ENCODE peak calls at places on chromosomes 12 and 14, in five cellular contexts. One of them, this sample, is unnamed.

GRCh38 chr14:50797250-50798047 is 33.5 kb downstream of the NIN start:
- DNase-seq in heart right ventricle: no peak
- DNase-seq in lower lobe of right lung: no peak
- DNase-seq in fibroblast of lung: peak
- DNase-seq in testis: no peak
- DNase-seq in this sample: no peak

GRCh38 chr14:50533314-50533705 is 941 bp upstream of the MAP4K5 start:
- DNase-seq in lower lobe of right lung: no peak
- DNase-seq in heart right ventricle: no peak
- DNase-seq in fibroblast of lung: no peak
- DNase-seq in testis: no peak
- DNase-seq in this sample: no peak

GRCh38 chr14:64196668-64197411 is 97.3 kb downstream of the ESR2 start:
- DNase-seq in heart right ventricle: peak
- DNase-seq in lower lobe of right lung: peak
- DNase-seq in fibroblast of lung: peak
- DNase-seq in testis: peak
- DNase-seq in this sample: no peak

GRCh38 chr12:69284131-69284530 is 44.8 kb downstream of the CPSF6 start:
- DNase-seq in testis: peak
- DNase-seq in heart right ventricle: peak
- DNase-seq in fibroblast of lung: peak
- DNase-seq in lower lobe of right lung: peak
- DNase-seq in this sample: peak

GRCh38 chr14:98928418-98928817 is 343.6 kb downstream of the BCL11B start:
- DNase-seq in testis: no peak
- DNase-seq in lower lobe of right lung: no peak
- DNase-seq in heart right ventricle: no peak
- DNase-seq in fibroblast of lung: no peak
- DNase-seq in this sample: no peak

GRCh38 chr12:75724913-75725312 is 213.5 kb upstream of the KRR1 start:
- DNase-seq in lower lobe of right lung: no peak
- DNase-seq in testis: peak
- DNase-seq in heart right ventricle: no peak
- DNase-seq in fibroblast of lung: peak
- DNase-seq in this sample: peak

GRCh38 chr12:121499929-121500793 is 80.7 kb downstream of the KDM2B start:
- DNase-seq in lower lobe of right lung: peak
- DNase-seq in fibroblast of lung: peak
- DNase-seq in testis: peak
- DNase-seq in heart right ventricle: peak
- DNase-seq in this sample: peak

GRCh38 chr12:47222960-47223847 is 143.4 kb upstream of the AMIGO2 start:
- DNase-seq in testis: peak
- DNase-seq in fibroblast of lung: no peak
- DNase-seq in heart right ventricle: no peak
- DNase-seq in lower lobe of right lung: no peak
- DNase-seq in this sample: no peak

GRCh38 chr14:90398315-90398811 is 1.5 kb downstream of the CALM1 start:
- DNase-seq in lower lobe of right lung: peak
- DNase-seq in fibroblast of lung: peak
- DNase-seq in testis: peak
- DNase-seq in heart right ventricle: no peak
- DNase-seq in this sample: no peak

GRCh38 chr12:6550294-6551062 is 5.4 kb downstream of the IFFO1 start:
- DNase-seq in testis: no peak
- DNase-seq in heart right ventricle: peak
- DNase-seq in fibroblast of lung: no peak
- DNase-seq in lower lobe of right lung: peak
- DNase-seq in this sample: no peak

GRCh38 chr12:92034858-92035401 is 110.7 kb downstream of the BTG1 start:
- DNase-seq in heart right ventricle: peak
- DNase-seq in testis: peak
- DNase-seq in lower lobe of right lung: peak
- DNase-seq in fibroblast of lung: peak
- DNase-seq in this sample: peak

GRCh38 chr14:58663494-58664111 is 25.8 kb downstream of the DACT1 start:
- DNase-seq in testis: no peak
- DNase-seq in heart right ventricle: no peak
- DNase-seq in fibroblast of lung: peak
- DNase-seq in lower lobe of right lung: no peak
- DNase-seq in this sample: peak

GRCh38 chr14:25953532-25954144 is 644.2 kb downstream of the NOVA1 start:
- DNase-seq in fibroblast of lung: peak
- DNase-seq in testis: peak
- DNase-seq in lower lobe of right lung: no peak
- DNase-seq in heart right ventricle: no peak
- DNase-seq in this sample: no peak

GRCh38 chr12:6169107-6169440 is 31.1 kb upstream of the CD9 start:
- DNase-seq in fibroblast of lung: no peak
- DNase-seq in heart right ventricle: no peak
- DNase-seq in lower lobe of right lung: no peak
- DNase-seq in testis: no peak
- DNase-seq in this sample: no peak

GRCh38 chr12:39440781-39441180 is 2.1 kb downstream of the KIF21A start:
- DNase-seq in testis: peak
- DNase-seq in heart right ventricle: no peak
- DNase-seq in fibroblast of lung: no peak
- DNase-seq in lower lobe of right lung: no peak
- DNase-seq in this sample: no peak

GRCh38 chr12:7061138-7061537 is 620 bp downstream of the C1S start:
- DNase-seq in heart right ventricle: no peak
- DNase-seq in fibroblast of lung: no peak
- DNase-seq in testis: no peak
- DNase-seq in lower lobe of right lung: no peak
- DNase-seq in this sample: no peak

GRCh38 chr14:22623047-22623446 is 21.1 kb downstream of the OR6J1 start:
- DNase-seq in heart right ventricle: no peak
- DNase-seq in lower lobe of right lung: no peak
- DNase-seq in fibroblast of lung: no peak
- DNase-seq in testis: no peak
- DNase-seq in this sample: no peak

GRCh38 chr14:76273346-76273745 is 102.6 kb upstream of the ESRRB start:
- DNase-seq in lower lobe of right lung: no peak
- DNase-seq in fibroblast of lung: no peak
- DNase-seq in heart right ventricle: no peak
- DNase-seq in testis: no peak
- DNase-seq in this sample: no peak

GRCh38 chr12:79378496-79378895 is 312.3 kb downstream of the PAWR start:
- DNase-seq in heart right ventricle: no peak
- DNase-seq in testis: no peak
- DNase-seq in lower lobe of right lung: no peak
- DNase-seq in fibroblast of lung: peak
- DNase-seq in this sample: no peak

GRCh38 chr12:105041186-105041585 is 43.1 kb downstream of the ALDH1L2 start:
- DNase-seq in heart right ventricle: no peak
- DNase-seq in fibroblast of lung: peak
- DNase-seq in testis: peak
- DNase-seq in lower lobe of right lung: no peak
- DNase-seq in this sample: no peak

GRCh38 chr12:57072661-57073060 is 5.9 kb downstream of the NEMP1 start:
- DNase-seq in fibroblast of lung: peak
- DNase-seq in heart right ventricle: no peak
- DNase-seq in lower lobe of right lung: no peak
- DNase-seq in testis: no peak
- DNase-seq in this sample: no peak

GRCh38 chr12:89357297-89357730 is 5.0 kb upstream of the DUSP6 start:
- DNase-seq in heart right ventricle: no peak
- DNase-seq in testis: no peak
- DNase-seq in lower lobe of right lung: no peak
- DNase-seq in fibroblast of lung: no peak
- DNase-seq in this sample: no peak

GRCh38 chr12:42284157-42284556 is 41.7 kb downstream of the ZCRB1 start:
- DNase-seq in heart right ventricle: no peak
- DNase-seq in testis: no peak
- DNase-seq in fibroblast of lung: no peak
- DNase-seq in lower lobe of right lung: no peak
- DNase-seq in this sample: no peak

GRCh38 chr14:97306785-97307246 is 509.6 kb downstream of the VRK1 start:
- DNase-seq in lower lobe of right lung: no peak
- DNase-seq in testis: no peak
- DNase-seq in fibroblast of lung: peak
- DNase-seq in heart right ventricle: no peak
- DNase-seq in this sample: no peak

GRCh38 chr12:124386661-124387509 is 92.0 kb downstream of the RFLNA start:
- DNase-seq in heart right ventricle: peak
- DNase-seq in lower lobe of right lung: no peak
- DNase-seq in testis: no peak
- DNase-seq in fibroblast of lung: no peak
- DNase-seq in this sample: no peak

GRCh38 chr12:57553343-57554202 is 3.7 kb downstream of the KIF5A start:
- DNase-seq in heart right ventricle: no peak
- DNase-seq in testis: no peak
- DNase-seq in fibroblast of lung: no peak
- DNase-seq in lower lobe of right lung: no peak
- DNase-seq in this sample: no peak

DNA sequence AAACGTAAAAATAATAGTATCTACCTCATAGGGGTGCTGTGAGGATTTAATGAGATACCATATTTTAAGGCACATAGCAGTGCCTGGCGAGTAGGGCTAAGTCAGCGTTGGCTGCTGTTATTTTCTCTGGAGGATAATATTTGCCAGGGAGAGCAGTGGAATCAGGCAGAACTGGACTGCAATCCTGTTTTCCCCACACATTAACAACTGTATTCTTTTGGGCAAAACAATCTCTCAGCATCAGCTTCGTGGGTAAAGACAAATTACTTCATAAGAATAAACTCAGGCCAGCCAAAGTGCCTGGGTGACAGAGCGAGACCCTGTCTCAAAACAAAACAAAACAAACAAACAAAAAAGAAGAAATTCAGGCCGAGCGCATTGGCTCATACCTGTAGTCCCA is 29.7 kb upstream of the ATP2A2 start:
- DNase-seq in testis: no peak
- DNase-seq in heart right ventricle: no peak
- DNase-seq in fibroblast of lung: no peak
- DNase-seq in lower lobe of right lung: no peak
- DNase-seq in this sample: no peak
- H3K4me3 ChIP-seq in testis: no peak
- H3K4me3 ChIP-seq in heart right ventricle: no peak
- H3K4me3 ChIP-seq in fibroblast of lung: no peak
- H3K4me3 ChIP-seq in lower lobe of right lung: no peak
- H3K4me3 ChIP-seq in this sample: no peak

GRCh38 chr14:35553808-35554207 is 19.8 kb downstream of the INSM2 start:
- DNase-seq in heart right ventricle: no peak
- DNase-seq in lower lobe of right lung: no peak
- DNase-seq in testis: no peak
- DNase-seq in fibroblast of lung: peak
- DNase-seq in this sample: no peak

GRCh38 chr14:35549551-35549950 is 15.6 kb downstream of the INSM2 start:
- DNase-seq in lower lobe of right lung: no peak
- DNase-seq in testis: no peak
- DNase-seq in fibroblast of lung: no peak
- DNase-seq in heart right ventricle: no peak
- DNase-seq in this sample: no peak
- TF ChIP-seq CTCF in lower lobe of right lung: no peak
- TF ChIP-seq CTCF in testis: no peak
- TF ChIP-seq CTCF in fibroblast of lung: no peak
- TF ChIP-seq CTCF in heart right ventricle: no peak
- TF ChIP-seq CTCF in this sample: no peak

GRCh38 chr12:106957617-106958016 is 1.9 kb downstream of the TMEM263 start:
- DNase-seq in lower lobe of right lung: no peak
- DNase-seq in heart right ventricle: no peak
- DNase-seq in fibroblast of lung: no peak
- DNase-seq in testis: no peak
- DNase-seq in this sample: no peak
- H3K4me3 ChIP-seq in lower lobe of right lung: peak
- H3K4me3 ChIP-seq in heart right ventricle: peak
- H3K4me3 ChIP-seq in fibroblast of lung: peak
- H3K4me3 ChIP-seq in testis: peak
- H3K4me3 ChIP-seq in this sample: peak

GRCh38 chr12:49944718-49945117 is 5.8 kb upstream of the AQP2 start:
- DNase-seq in lower lobe of right lung: no peak
- DNase-seq in testis: no peak
- DNase-seq in fibroblast of lung: no peak
- DNase-seq in heart right ventricle: no peak
- DNase-seq in this sample: no peak
- TF ChIP-seq CTCF in lower lobe of right lung: no peak
- TF ChIP-seq CTCF in testis: no peak
- TF ChIP-seq CTCF in fibroblast of lung: no peak
- TF ChIP-seq CTCF in heart right ventricle: no peak
- TF ChIP-seq CTCF in this sample: no peak

GRCh38 chr14:36519431-36520321 is at the start of gene NKX2-1:
- DNase-seq in lower lobe of right lung: peak
- DNase-seq in testis: no peak
- DNase-seq in fibroblast of lung: peak
- DNase-seq in heart right ventricle: no peak
- DNase-seq in this sample: no peak
- H3K4me3 ChIP-seq in lower lobe of right lung: peak
- H3K4me3 ChIP-seq in testis: no peak
- H3K4me3 ChIP-seq in fibroblast of lung: no peak
- H3K4me3 ChIP-seq in heart right ventricle: peak
- H3K4me3 ChIP-seq in this sample: no peak